ENCODE peak calls at places on chromosomes 2 and 18, in four cellular contexts. L is K562, R is WTC11, M is HepG2. Y is an unnamed sample.
A peak's percentile ranks its signal among the peaks of the same experiment; 100 is the strongest.

GRCh38 chr2:74238879-74239278 is 40.5 kb downstream of the MTHFD2 start:
- DNase-seq in M (no peak), R (no peak), L (no peak), Y (no peak)

GRCh38 chr2:50781646-50782045 is 250.3 kb downstream of the NRXN1 start:
- DNase-seq in R (no peak), M (no peak), L (no peak), Y (no peak)

GRCh38 chr2:235856151-235856819 is 311.9 kb downstream of the GBX2 start:
- DNase-seq in R (peak; percentile 2), M (no peak), L (no peak), Y (no peak)

GRCh38 chr18:48295586-48296311 is 113.4 kb downstream of the ZBTB7C start:
- DNase-seq in L (no peak), M (peak; percentile 3), R (peak; percentile 66), Y (no peak)

GRCh38 chr18:58863539-58864145 is 1.0 kb upstream of the ZNF532 start:
- DNase-seq in R (peak; percentile 46), L (no peak), M (no peak), Y (no peak)

GRCh38 chr2:236177967-236178909 is 10.1 kb upstream of the GBX2 start:
- DNase-seq in M (peak; percentile 54), L (peak; percentile 72), R (peak; percentile 88), Y (no peak)

GRCh38 chr2:4507706-4508105 is 804.3 kb downstream of the DCDC2C start:
- DNase-seq in M (no peak), L (no peak), R (no peak), Y (no peak)

GRCh38 chr2:108855194-108855593 is 68.6 kb downstream of the CCDC138 start:
- DNase-seq in L (no peak), M (peak; percentile 23), R (no peak), Y (no peak)

GRCh38 chr2:161103451-161103831 is 56.8 kb upstream of the TANK start:
- DNase-seq in R (no peak), L (no peak), M (no peak), Y (no peak)

GRCh38 chr2:101717041-101717817 is 19.7 kb downstream of the MAP4K4 start:
- DNase-seq in R (no peak), M (no peak), L (no peak), Y (peak; percentile 44)

GRCh38 chr2:73979021-73979420 is 5.7 kb upstream of the TET3 start:
- DNase-seq in R (no peak), M (no peak), L (no peak), Y (no peak)

GRCh38 chr2:203811491-203812221 is 55.9 kb upstream of the CTLA4 start:
- DNase-seq in R (no peak), L (no peak), M (peak; percentile 60), Y (no peak)

GRCh38 chr2:20474757-20475566 is 28.1 kb downstream of the RHOB start:
- DNase-seq in M (peak; percentile 74), R (no peak), L (no peak), Y (no peak)

GRCh38 chr2:169260246-169260645 is 102.1 kb downstream of the LRP2 start:
- DNase-seq in L (no peak), R (peak; percentile 29), M (no peak), Y (no peak)

GRCh38 chr18:49647496-49648168 is 85.8 kb downstream of the LIPG start:
- DNase-seq in M (no peak), L (no peak), R (no peak), Y (no peak)

GRCh38 chr2:174590928-174591648 is 6.5 kb downstream of the WIPF1 start:
- DNase-seq in R (no peak), M (no peak), L (no peak), Y (no peak)

GRCh38 chr18:51897884-51898283 is 442.1 kb upstream of the DCC start:
- DNase-seq in L (no peak), M (no peak), R (no peak), Y (no peak)

GRCh38 chr2:145411493-145411892 is 891.6 kb upstream of the ZEB2 start:
- DNase-seq in M (no peak), L (no peak), R (no peak), Y (peak; percentile 68)

GRCh38 chr18:32553640-32554039 is 83.0 kb upstream of the GAREM1 start:
- DNase-seq in R (no peak), L (no peak), M (no peak), Y (no peak)

GRCh38 chr2:143085125-143085784 is 44.0 kb upstream of the ARHGAP15 start:
- DNase-seq in L (no peak), R (no peak), M (no peak), Y (no peak)

GRCh38 chr2:231710751-231711676 is 2.7 kb downstream of the PTMA start:
- DNase-seq in L (peak; percentile 37), R (no peak), M (no peak), Y (no peak)

GRCh38 chr18:35861367-35862114 is 110.9 kb upstream of the RMP24 start:
- DNase-seq in M (no peak), L (no peak), R (no peak), Y (peak; percentile 33)

GRCh38 chr2:26770986-26771586 is 7.0 kb downstream of the SLC35F6 start:
- DNase-seq in L (peak; percentile 70), R (peak; percentile 44), M (peak; percentile 62), Y (no peak)

GRCh38 chr2:25197336-25198208 is 29.2 kb upstream of the POMC start:
- DNase-seq in L (no peak), M (no peak), R (no peak), Y (no peak)

GRCh38 chr18:36419188-36419912 is 121.8 kb downstream of the FHOD3 start:
- DNase-seq in R (no peak), M (no peak), L (no peak), Y (no peak)

GRCh38 chr2:234395801-234396478 is 100.9 kb downstream of the ARL4C start:
- DNase-seq in L (no peak), M (no peak), R (no peak), Y (no peak)

GRCh38 chr2:32758232-32758631 is 130.4 kb downstream of the TTC27 start:
- DNase-seq in L (no peak), R (no peak), M (no peak), Y (no peak)

GRCh38 chr2:17540813-17541513 is 467 bp downstream of the VSNL1 start:
- DNase-seq in L (no peak), M (no peak), R (no peak), Y (no peak)

GRCh38 chr18:14930576-14930975 is 182.6 kb downstream of the ANKRD30B start:
- DNase-seq in L (no peak), M (no peak), R (no peak), Y (no peak)

GRCh38 chr18:9951022-9951859 is 37.4 kb downstream of the VAPA start:
- DNase-seq in M (peak; percentile 59), R (peak; percentile 35), L (peak; percentile 20), Y (no peak)

GRCh38 chr18:39311111-39311712 is 1745.6 kb upstream of the CELF4 start:
- DNase-seq in M (no peak), L (no peak), R (no peak), Y (no peak)

GRCh38 chr2:104846955-104847820 is 6.7 kb upstream of the POU3F3 start:
- DNase-seq in M (no peak), R (no peak), L (no peak), Y (no peak)
- TF ChIP-seq TCF7 in M (no peak), R (no peak), L (no peak), Y (no peak)

GRCh38 chr2:96869281-96869823 is 528 bp downstream of the SEMA4C start:
- DNase-seq in R (peak; percentile 69), M (peak; percentile 48), L (no peak), Y (no peak)
- TF ChIP-seq ATF2 in R (no peak), M (no peak), L (no peak), Y (no peak)

GRCh38 chr2:85853499-85854165 is 35.2 kb downstream of the ST3GAL5 start:
- DNase-seq in R (no peak), M (no peak), L (no peak), Y (peak; percentile 65)

GRCh38 chr2:85854166-85854509 is 34.7 kb downstream of the ST3GAL5 start:
- DNase-seq in L (no peak), R (no peak), M (no peak), Y (no peak)

GRCh38 chr2:85851253-85851955 is 37.4 kb downstream of the ST3GAL5 start:
- DNase-seq in M (no peak), R (no peak), L (no peak), Y (no peak)

GRCh38 chr2:85852078-85852790 is 36.6 kb downstream of the ST3GAL5 start:
- DNase-seq in M (no peak), R (no peak), L (no peak), Y (no peak)

GRCh38 chr2:85852979-85853498 is 35.8 kb downstream of the ST3GAL5 start:
- DNase-seq in M (no peak), R (no peak), L (no peak), Y (peak; percentile 88)
- TF ChIP-seq TCF7 in M (no peak), R (no peak), L (no peak), Y (no peak)

DNA sequence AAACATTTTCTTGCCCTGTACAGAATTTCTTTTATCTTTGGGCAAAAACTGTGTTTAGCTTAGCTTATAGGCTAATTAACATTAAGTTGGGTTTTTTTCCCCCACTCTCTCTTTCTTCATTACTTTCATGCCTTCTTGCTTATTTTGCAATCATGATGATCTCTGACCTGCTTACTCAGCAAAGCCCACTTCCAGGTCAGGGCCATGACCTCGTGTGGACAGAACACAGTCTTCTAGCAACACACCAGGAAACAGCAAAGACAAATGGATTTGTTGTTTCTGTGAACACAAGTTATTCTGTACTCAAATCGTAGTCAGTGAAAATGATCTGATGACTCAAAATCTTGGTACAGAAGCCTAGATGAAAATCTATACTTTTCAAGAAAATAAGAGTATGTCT is 60.7 kb downstream of the SPATS2L start:
- DNase-seq in R (no peak), M (peak; percentile 91), L (no peak), Y (no peak)
- TF ChIP-seq ATF2 in R (no peak), M (peak; percentile 89), L (no peak), Y (no peak)

DNA sequence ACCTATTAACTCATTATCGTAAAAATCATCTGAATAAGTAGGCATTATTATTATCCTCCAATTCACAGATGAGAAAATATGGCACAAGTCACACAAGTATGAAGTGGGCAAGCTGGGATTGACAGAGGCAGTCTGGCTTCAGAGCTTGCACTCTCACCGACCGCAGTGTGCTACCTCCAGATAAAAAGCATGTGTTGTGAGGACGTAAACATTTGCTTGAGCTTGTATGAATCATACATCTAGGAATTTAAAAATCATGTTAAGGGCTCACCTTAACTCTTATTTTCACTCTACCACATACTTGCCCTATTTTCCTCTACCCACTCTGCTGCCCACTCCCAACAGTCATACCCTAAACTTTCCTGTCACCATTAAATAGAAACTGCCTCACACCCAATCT is 65.3 kb upstream of the AMMECR1L start:
- DNase-seq in L (no peak), R (no peak), M (no peak), Y (no peak)
- TF ChIP-seq TCF7 in L (no peak), R (no peak), M (no peak), Y (no peak)

Y was measured in GM12878.